ENCODE peak calls at places on chromosomes 5 and 9, in five cellular contexts. K, B, M, J and L are unnamed samples.

GRCh38 chr5:139903805-139904565 is 108.4 kb downstream of the PSD2 start:
- DNase-seq in K (no peak), J (peak; percentile 78), M (no peak), B (no peak), L (no peak)

GRCh38 chr5:124252751-124253146 is 493.7 kb downstream of the ZNF608 start:
- DNase-seq in M (no peak), K (no peak), B (no peak), J (no peak), L (no peak)

GRCh38 chr5:98827161-98827560 is 53.7 kb downstream of the RGMB start:
- DNase-seq in K (no peak), B (peak; percentile 62), M (no peak), J (no peak), L (peak; percentile 62)

GRCh38 chr5:108061941-108062340 is 320.0 kb downstream of the FBXL17 start:
- DNase-seq in B (no peak), M (no peak), K (no peak), J (no peak), L (no peak)

GRCh38 chr5:147349241-147349640 is 114.4 kb downstream of the STK32A start:
- DNase-seq in M (no peak), B (no peak), K (no peak), J (no peak), L (no peak)

GRCh38 chr5:135215617-135215995 is 181.6 kb upstream of the PITX1 start:
- DNase-seq in B (no peak), M (no peak), K (no peak), J (no peak), L (no peak)

GRCh38 chr5:18236386-18236785 is 602.1 kb downstream of the TAF11L14 start:
- DNase-seq in J (no peak), M (no peak), K (no peak), B (no peak), L (no peak)

GRCh38 chr9:131982683-131983239 is 96.9 kb downstream of the MED27 start:
- DNase-seq in B (no peak), J (no peak), K (no peak), M (no peak), L (no peak)

GRCh38 chr5:144831650-144832049 is 661.0 kb downstream of the KCTD16 start:
- DNase-seq in B (no peak), J (no peak), K (no peak), M (no peak), L (no peak)

GRCh38 chr5:1703352-1704050 is 96.1 kb downstream of the MRPL36 start:
- DNase-seq in M (no peak), J (no peak), B (no peak), K (no peak), L (no peak)

GRCh38 chr5:117161718-117162386 is 587.2 kb upstream of the SEMA6A start:
- DNase-seq in B (no peak), M (no peak), J (no peak), K (no peak), L (no peak)

GRCh38 chr5:163104496-163104895 is 332.9 kb upstream of the CCNG1 start:
- DNase-seq in K (no peak), M (no peak), J (no peak), B (no peak), L (peak; percentile 32)

GRCh38 chr9:111362526-111362925 is 32.5 kb upstream of the OR2K2 start:
- DNase-seq in B (no peak), K (no peak), M (no peak), J (no peak), L (no peak)

GRCh38 chr5:93658044-93658443 is 75.0 kb downstream of the NR2F1 start:
- DNase-seq in B (no peak), J (no peak), M (no peak), K (no peak), L (no peak)

GRCh38 chr9:33307067-33307466 is 16.8 kb downstream of the NFX1 start:
- DNase-seq in K (no peak), J (no peak), M (no peak), B (no peak), L (no peak)

GRCh38 chr9:130366888-130367550 is 77.7 kb upstream of the ASS1 start:
- DNase-seq in M (no peak), J (no peak), B (no peak), K (no peak), L (no peak)

GRCh38 chr5:172533058-172533398 is 78.7 kb upstream of the SH3PXD2B start:
- DNase-seq in J (no peak), K (no peak), B (no peak), M (no peak), L (no peak)

GRCh38 chr5:157312492-157312891 is 46.6 kb downstream of the CYFIP2 start:
- DNase-seq in M (peak; percentile 24), K (no peak), J (peak; percentile 52), B (peak; percentile 59), L (peak; percentile 75)

GRCh38 chr9:111979561-111979960 is 82.9 kb downstream of the UGCG start:
- DNase-seq in M (no peak), B (no peak), J (no peak), K (no peak), L (peak; percentile 11)

GRCh38 chr9:124010665-124011321 is 775 bp upstream of the LHX2 start:
- DNase-seq in J (no peak), B (no peak), K (no peak), M (no peak), L (peak; percentile 50)

GRCh38 chr5:22852807-22853670 is at the start of gene CDH12:
- DNase-seq in K (peak; percentile 91), B (no peak), M (no peak), J (no peak), L (peak; percentile 70)

GRCh38 chr9:32886021-32886420 is 102.7 kb downstream of the TMEM215 start:
- DNase-seq in K (no peak), B (no peak), J (no peak), M (no peak), L (no peak)

GRCh38 chr9:109926321-109926959 is 146.4 kb downstream of the PALM2AKAP2 start:
- DNase-seq in B (no peak), J (no peak), M (no peak), K (no peak), L (no peak)

GRCh38 chr5:157596449-157596848 is 20.9 kb upstream of the ADAM19 start:
- DNase-seq in B (no peak), M (no peak), J (no peak), K (no peak), L (no peak)

GRCh38 chr9:65458992-65459391 is 174.0 kb upstream of the FOXD4L5 start:
- DNase-seq in M (no peak), B (no peak), K (no peak), J (no peak), L (no peak)

GRCh38 chr5:52356311-52356918 is 431.3 kb upstream of the ITGA1 start:
- DNase-seq in B (peak; percentile 20), J (no peak), M (no peak), K (peak; percentile 73), L (peak; percentile 63)